ENCODE peak calls at places on chromosomes 6 and 20, in eight cellular contexts. H, T, G, R, B, M, A and C are unnamed samples.

GRCh38 chr20:57654363-57654997 is 34.3 kb upstream of the ZBP1 start:
- DNase-seq in H (peak), T (peak), G (peak), R (peak), B (peak), M (peak), A (no peak), C (peak)

GRCh38 chr6:130676077-130676772 is 151.0 kb upstream of the SMLR1 start:
- DNase-seq in H (no peak), T (peak), G (no peak), R (peak), B (peak), M (peak), A (no peak), C (no peak)

GRCh38 chr20:11350126-11351005 is 567.3 kb upstream of the BTBD3 start:
- DNase-seq in H (no peak), T (peak), G (no peak), R (no peak), B (no peak), M (peak), A (peak), C (peak)

GRCh38 chr20:856361-856775 is 22.9 kb downstream of the FAM110A start:
- DNase-seq in H (no peak), T (peak), G (no peak), R (no peak), B (no peak), M (peak), A (no peak), C (peak)

GRCh38 chr6:32973144-32973854 is 4.9 kb downstream of the BRD2 start:
- DNase-seq in H (peak), T (peak), G (no peak), R (no peak), B (peak), M (peak), A (no peak), C (no peak)

GRCh38 chr20:49909499-49910339 is 5.6 kb downstream of the SPATA2 start:
- DNase-seq in H (peak), T (no peak), G (no peak), R (no peak), B (no peak), M (no peak), A (no peak), C (no peak)

GRCh38 chr6:72032056-72032455 is 145.7 kb downstream of the RIMS1 start:
- DNase-seq in H (no peak), T (no peak), G (no peak), R (no peak), B (no peak), M (no peak), A (peak), C (no peak)

GRCh38 chr20:49320460-49320859 is 42.6 kb upstream of the ZNFX1 start:
- DNase-seq in H (peak), T (peak), G (no peak), R (no peak), B (no peak), M (peak), A (no peak), C (no peak)

GRCh38 chr6:134921276-134921979 is 28.5 kb downstream of the ALDH8A1 start:
- DNase-seq in H (no peak), T (no peak), G (no peak), R (no peak), B (no peak), M (no peak), A (no peak), C (no peak)

GRCh38 chr6:167781066-167781767 is 45.5 kb upstream of the AFDN start:
- DNase-seq in H (no peak), T (no peak), G (peak), R (no peak), B (no peak), M (no peak), A (no peak), C (no peak)

GRCh38 chr20:22411568-22412450 is 172.6 kb downstream of the FOXA2 start:
- DNase-seq in H (no peak), T (peak), G (no peak), R (no peak), B (no peak), M (peak), A (no peak), C (no peak)

GRCh38 chr6:154876776-154877175 is 118.3 kb upstream of the TIAM2 start:
- DNase-seq in H (no peak), T (no peak), G (no peak), R (no peak), B (no peak), M (no peak), A (no peak), C (no peak)

GRCh38 chr6:96279084-96279483 is 242.5 kb upstream of the UFL1 start:
- DNase-seq in H (no peak), T (no peak), G (no peak), R (no peak), B (no peak), M (no peak), A (no peak), C (no peak)

GRCh38 chr6:33206864-33207568 is 1.3 kb upstream of the RING1 start:
- DNase-seq in H (no peak), T (no peak), G (peak), R (no peak), B (no peak), M (no peak), A (no peak), C (no peak)

GRCh38 chr20:43096471-43096870 is 93.2 kb downstream of the PTPRT start:
- DNase-seq in H (peak), T (no peak), G (no peak), R (no peak), B (no peak), M (no peak), A (no peak), C (no peak)

GRCh38 chr6:3088853-3089445 is 20.7 kb downstream of the RIPK1 start:
- DNase-seq in H (no peak), T (peak), G (no peak), R (peak), B (no peak), M (peak), A (peak), C (no peak)

GRCh38 chr20:13464702-13465101 is 174.0 kb downstream of the TASP1 start:
- DNase-seq in H (no peak), T (peak), G (no peak), R (no peak), B (no peak), M (no peak), A (no peak), C (no peak)

GRCh38 chr20:34948030-34948429 is 7.6 kb downstream of the GSS start:
- DNase-seq in H (no peak), T (peak), G (no peak), R (no peak), B (no peak), M (peak), A (peak), C (peak)

GRCh38 chr6:166744654-166745134 is 117.6 kb upstream of the RPS6KA2 start:
- DNase-seq in H (no peak), T (no peak), G (no peak), R (no peak), B (no peak), M (no peak), A (no peak), C (no peak)

GRCh38 chr20:59804347-59804746 is 129.1 kb downstream of the SYCP2 start:
- DNase-seq in H (no peak), T (no peak), G (no peak), R (no peak), B (no peak), M (no peak), A (no peak), C (no peak)

GRCh38 chr20:2101057-2101934 is at the start of gene STK35:
- DNase-seq in H (no peak), T (peak), G (no peak), R (no peak), B (peak), M (no peak), A (no peak), C (no peak)

GRCh38 chr6:150270330-150271052 is 98.3 kb upstream of the IYD start:
- DNase-seq in H (no peak), T (no peak), G (no peak), R (no peak), B (no peak), M (no peak), A (no peak), C (no peak)

GRCh38 chr6:5559651-5560050 is 298.3 kb downstream of the FARS2 start:
- DNase-seq in H (no peak), T (no peak), G (no peak), R (no peak), B (no peak), M (no peak), A (no peak), C (no peak)

GRCh38 chr6:42507901-42508300 is 55.9 kb upstream of the UBR2 start:
- DNase-seq in H (no peak), T (peak), G (no peak), R (no peak), B (no peak), M (peak), A (peak), C (no peak)

GRCh38 chr20:14928083-14928482 is 590.7 kb upstream of the FLRT3 start:
- DNase-seq in H (no peak), T (no peak), G (no peak), R (no peak), B (no peak), M (no peak), A (no peak), C (no peak)

GRCh38 chr6:45951771-45952529 is 63.7 kb downstream of the CLIC5 start:
- DNase-seq in H (no peak), T (peak), G (no peak), R (no peak), B (no peak), M (no peak), A (peak), C (no peak)

GRCh38 chr20:57061058-57061900 is 205.2 kb downstream of the BMP7 start:
- DNase-seq in H (peak), T (peak), G (no peak), R (no peak), B (no peak), M (no peak), A (no peak), C (no peak)

GRCh38 chr20:32965581-32966373 is 38.5 kb downstream of the SUN5 start:
- DNase-seq in H (no peak), T (no peak), G (peak), R (no peak), B (no peak), M (no peak), A (no peak), C (no peak)

GRCh38 chr6:34981951-34982350 is 92.9 kb downstream of the ANKS1A start:
- DNase-seq in H (no peak), T (no peak), G (no peak), R (no peak), B (no peak), M (peak), A (no peak), C (no peak)

GRCh38 chr6:35486005-35486925 is 10.6 kb downstream of the TEAD3 start:
- DNase-seq in H (no peak), T (peak), G (no peak), R (no peak), B (no peak), M (peak), A (no peak), C (no peak)

DNA sequence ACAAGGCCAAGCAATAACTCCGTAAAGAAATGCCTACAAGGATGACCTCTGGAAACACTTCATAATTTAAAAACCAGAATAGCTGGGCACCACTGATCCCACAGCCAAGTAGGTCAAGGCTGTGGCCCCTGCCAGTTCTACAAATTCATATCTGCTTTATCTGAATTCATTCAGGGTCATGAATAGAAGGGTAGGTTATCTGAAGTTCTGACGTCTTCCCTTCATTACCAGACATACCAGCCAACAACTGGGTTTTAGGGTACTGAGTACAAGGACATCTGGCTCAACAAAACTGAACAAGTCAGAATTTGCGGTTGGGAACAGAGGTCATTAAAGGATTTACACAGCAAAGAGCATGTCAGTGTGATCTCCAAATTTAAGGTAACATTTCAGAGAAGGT is 26.0 kb downstream of the MAP3K5 start:
- DNase-seq in H (no peak), T (peak), G (no peak), R (no peak), B (no peak), M (no peak), A (no peak), C (no peak)
- H3K4me3 ChIP-seq in H (no peak), T (no peak), G (no peak), R (no peak), B (peak), M (no peak), A (no peak), C (no peak)

DNA sequence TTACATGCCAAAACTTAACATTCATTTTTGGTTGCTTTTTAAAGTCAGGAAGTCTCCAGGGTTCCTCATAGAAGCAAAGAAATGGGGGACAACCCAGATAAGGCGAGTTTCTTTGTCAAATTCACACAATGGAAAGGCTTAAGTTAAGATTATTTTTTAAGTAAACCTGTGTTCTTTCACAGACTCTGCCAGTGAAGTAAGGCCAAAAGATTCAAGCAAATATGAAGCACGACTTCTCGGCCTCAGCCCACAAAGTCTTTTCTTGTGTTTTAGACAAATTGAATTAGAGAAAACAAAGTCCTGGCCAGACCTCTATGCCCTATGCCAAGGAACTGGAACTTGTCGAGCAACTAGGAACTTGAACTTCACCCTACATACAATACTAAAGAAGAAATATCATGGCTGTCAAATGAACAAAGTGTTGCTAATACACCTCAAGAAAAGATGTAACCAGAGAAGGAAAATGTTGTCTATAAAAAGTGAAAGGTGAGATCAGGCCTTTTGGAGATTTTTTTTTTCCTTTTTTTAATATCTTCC is 540.0 kb upstream of the JARID2 start:
- DNase-seq in H (no peak), T (no peak), G (no peak), R (no peak), B (no peak), M (peak), A (no peak), C (no peak)
- H3K4me3 ChIP-seq in H (no peak), T (no peak), G (no peak), R (no peak), B (no peak), M (no peak), A (no peak), C (no peak)

DNA sequence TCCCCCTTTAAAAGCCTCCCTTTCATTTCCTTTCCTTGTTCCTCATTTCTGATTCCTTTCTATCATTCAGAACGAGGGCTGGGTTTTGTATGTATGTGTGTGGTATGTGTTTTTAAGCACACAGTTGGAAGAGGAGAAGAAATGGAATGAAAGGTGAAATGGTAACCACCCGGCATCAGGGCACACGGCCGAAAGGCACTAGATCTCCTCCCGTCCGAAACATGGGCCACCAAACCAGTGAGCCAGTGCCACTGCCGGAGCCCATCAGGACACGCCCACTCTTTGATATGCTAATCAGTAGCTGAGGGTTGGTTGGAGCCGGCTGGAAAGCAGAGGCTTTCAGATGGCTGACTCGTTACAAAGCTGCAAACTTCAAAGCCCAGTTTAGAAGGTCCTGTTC is 228.6 kb upstream of the JARID2 start:
- DNase-seq in H (peak), T (peak), G (no peak), R (no peak), B (peak), M (peak), A (no peak), C (no peak)
- H3K4me3 ChIP-seq in H (no peak), T (no peak), G (no peak), R (no peak), B (no peak), M (no peak), A (no peak), C (no peak)

GRCh38 chr20:51763965-51764602 is 4.1 kb downstream of the ATP9A start:
- DNase-seq in H (no peak), T (peak), G (no peak), R (no peak), B (no peak), M (no peak), A (no peak), C (no peak)

GRCh38 chr20:51759769-51760510 is 8.2 kb downstream of the ATP9A start:
- DNase-seq in H (no peak), T (no peak), G (no peak), R (no peak), B (no peak), M (no peak), A (no peak), C (no peak)

GRCh38 chr20:51758978-51759544 is 9.1 kb downstream of the ATP9A start:
- DNase-seq in H (no peak), T (peak), G (no peak), R (no peak), B (no peak), M (no peak), A (no peak), C (no peak)

GRCh38 chr20:51757226-51757625 is 11.0 kb downstream of the ATP9A start:
- DNase-seq in H (no peak), T (no peak), G (no peak), R (no peak), B (no peak), M (no peak), A (no peak), C (no peak)

GRCh38 chr20:51760905-51761544 is 7.2 kb downstream of the ATP9A start:
- DNase-seq in H (no peak), T (peak), G (no peak), R (no peak), B (peak), M (peak), A (no peak), C (no peak)
- H3K4me3 ChIP-seq in H (no peak), T (no peak), G (no peak), R (no peak), B (no peak), M (no peak), A (no peak), C (no peak)

DNA sequence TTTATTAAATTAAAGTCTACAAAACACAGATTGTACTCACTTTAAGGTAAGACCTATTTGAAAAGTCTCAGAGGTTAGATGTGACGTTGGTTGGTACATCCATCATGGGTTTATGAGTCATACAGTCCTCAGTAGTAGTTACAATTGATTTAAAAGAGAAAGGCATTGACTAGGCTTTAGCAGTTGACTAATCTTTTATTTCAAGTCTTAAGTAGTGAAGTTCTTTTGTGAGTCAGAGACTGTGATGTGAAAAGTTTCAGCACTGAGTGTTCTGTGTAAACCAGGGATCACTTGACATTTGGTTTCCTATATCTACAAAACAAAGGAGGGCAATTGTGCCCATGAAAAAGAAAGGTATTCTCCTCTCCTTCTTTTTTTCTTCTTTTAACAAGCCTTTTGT is 221.3 kb downstream of the GRIK2 start:
- DNase-seq in H (no peak), T (peak), G (no peak), R (no peak), B (no peak), M (peak), A (peak), C (peak)
- H3K4me3 ChIP-seq in H (no peak), T (no peak), G (no peak), R (no peak), B (no peak), M (no peak), A (no peak), C (no peak)

DNA sequence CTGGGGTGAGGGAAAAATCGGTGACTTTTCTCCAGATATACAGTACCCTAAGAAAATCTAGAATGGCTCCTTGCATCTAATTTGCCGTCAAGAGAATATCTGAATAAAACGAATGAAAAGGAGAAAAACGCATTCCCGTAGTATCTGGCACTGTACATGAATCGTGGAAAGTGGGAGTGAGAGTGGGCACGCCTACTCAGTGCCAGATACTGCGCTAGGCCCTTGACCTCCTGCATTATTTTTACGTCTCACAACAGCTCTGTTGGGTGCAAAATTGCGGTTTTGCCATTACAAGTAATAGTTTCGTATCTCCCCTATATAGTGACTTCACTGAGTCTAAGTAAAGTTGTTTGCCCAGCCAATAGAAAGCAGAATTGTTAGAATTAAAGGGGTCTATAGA is 1.3 kb downstream of the CALHM6 start:
- DNase-seq in H (no peak), T (no peak), G (no peak), R (no peak), B (no peak), M (no peak), A (no peak), C (no peak)
- H3K4me3 ChIP-seq in H (peak), T (peak), G (peak), R (peak), B (peak), M (peak), A (peak), C (peak)

DNA sequence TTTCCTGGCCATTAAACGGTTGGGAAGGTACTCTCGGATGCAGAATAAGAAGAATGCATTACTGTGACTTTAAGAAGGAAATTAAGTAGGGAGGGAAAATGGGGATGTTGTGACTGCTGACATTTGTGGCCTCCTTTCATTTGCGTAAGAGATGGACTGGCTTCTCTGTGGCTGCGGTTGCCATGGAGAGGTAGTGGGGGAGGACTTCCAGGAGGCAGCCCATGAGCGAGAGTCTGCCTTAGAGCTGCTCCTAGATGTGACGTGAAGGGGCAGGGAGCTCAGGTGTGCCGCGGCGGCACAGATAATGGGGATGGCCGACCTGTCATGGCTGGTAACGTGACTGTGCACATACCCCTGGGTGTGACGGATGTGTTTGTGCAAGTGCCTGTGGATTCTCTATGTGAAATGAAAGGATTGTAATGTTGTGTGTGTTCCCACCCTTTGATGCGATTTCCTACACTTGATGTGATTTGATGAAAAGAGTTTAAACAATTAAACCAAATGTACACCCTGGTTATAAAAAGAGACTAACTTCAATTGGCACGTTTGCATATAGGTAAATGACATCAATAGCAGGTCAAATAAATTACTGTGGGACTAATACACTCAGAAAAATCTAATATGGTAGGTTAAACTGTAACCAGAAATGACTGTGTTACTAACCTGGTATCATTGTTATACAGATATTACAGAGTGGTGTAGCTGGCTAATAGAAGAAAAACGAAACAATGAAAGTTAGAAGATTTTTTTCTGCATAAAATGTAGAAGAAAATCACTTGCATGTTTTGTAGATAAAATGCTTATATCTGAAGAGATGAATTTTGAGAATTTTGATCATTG is 48.9 kb downstream of the HIVEP1 start:
- DNase-seq in H (no peak), T (peak), G (peak), R (peak), B (peak), M (no peak), A (no peak), C (no peak)
- H3K4me3 ChIP-seq in H (no peak), T (peak), G (no peak), R (no peak), B (peak), M (no peak), A (no peak), C (no peak)